ENCODE peak calls at places on chromosomes 3 and 15, in four cellular contexts. S is RWPE1, T is cardiac muscle cell, K is right cardiac atrium. G is an unnamed sample.

GRCh38 chr3:155560594-155560993 is 184.3 kb downstream of the PLCH1 start:
- DNase-seq in T (no peak), S (peak; percentile 52), K (no peak), G (no peak)

GRCh38 chr15:89806565-89807550 is 7.8 kb downstream of the ANPEP start:
- DNase-seq in S (no peak), T (no peak), K (peak; percentile 16), G (no peak)

GRCh38 chr3:61605589-61606175 is 44.3 kb downstream of the PTPRG start:
- DNase-seq in T (no peak), S (no peak), K (no peak), G (no peak)

GRCh38 chr3:15889936-15890335 is 92.2 kb upstream of the ANKRD28 start:
- DNase-seq in K (no peak), T (no peak), S (no peak), G (no peak)

GRCh38 chr15:63587527-63587926 is 9.7 kb upstream of the FBXL22 start:
- DNase-seq in K (no peak), S (no peak), T (no peak), G (no peak)

GRCh38 chr3:185549111-185549510 is 3.3 kb downstream of the LIPH start:
- DNase-seq in K (no peak), T (peak; percentile 98), S (peak; percentile 95), G (no peak)

GRCh38 chr3:135982922-135983581 is 17.5 kb downstream of the PPP2R3A start:
- DNase-seq in K (no peak), S (peak; percentile 72), T (no peak), G (no peak)

GRCh38 chr3:15513810-15514662 is 7.5 kb downstream of the COLQ start:
- DNase-seq in K (no peak), T (no peak), S (no peak), G (no peak)

GRCh38 chr3:176650478-176650877 is 546.8 kb downstream of the TBL1XR1 start:
- DNase-seq in K (no peak), T (peak; percentile 17), S (peak; percentile 8), G (no peak)

GRCh38 chr15:81950841-81951414 is 94.9 kb downstream of the MEX3B start:
- DNase-seq in K (no peak), T (peak; percentile 76), S (no peak), G (no peak)

GRCh38 chr3:72137865-72138861 is 353.2 kb upstream of the PROK2 start:
- DNase-seq in T (no peak), S (no peak), K (peak; percentile 52), G (no peak)

GRCh38 chr3:32780735-32781210 is 37.0 kb upstream of the TRIM71 start:
- DNase-seq in S (peak; percentile 16), K (peak; percentile 69), T (peak; percentile 59), G (peak; percentile 16)

GRCh38 chr3:45034612-45035252 is 8.6 kb downstream of the CLEC3B start:
- DNase-seq in S (no peak), K (peak; percentile 90), T (no peak), G (peak; percentile 77)

GRCh38 chr3:52529376-52530333 is 4.0 kb downstream of the NT5DC2 start:
- DNase-seq in S (no peak), T (peak; percentile 86), K (peak; percentile 83), G (no peak)

GRCh38 chr3:38620236-38620635 is 29.3 kb downstream of the SCN5A start:
- DNase-seq in K (peak; percentile 17), S (no peak), T (no peak), G (no peak)

GRCh38 chr3:54530091-54530490 is 397.8 kb downstream of the LRTM1 start:
- DNase-seq in T (no peak), S (no peak), K (no peak), G (no peak)

GRCh38 chr3:60912142-60912541 is 339.1 kb downstream of the FHIT start:
- DNase-seq in S (no peak), T (no peak), K (no peak), G (no peak)

GRCh38 chr3:57019057-57019456 is 41.4 kb upstream of the SPATA12 start:
- DNase-seq in S (no peak), K (no peak), T (no peak), G (no peak)

GRCh38 chr15:60340207-60340921 is 57.4 kb downstream of the ANXA2 start:
- DNase-seq in T (no peak), K (no peak), S (no peak), G (no peak)

GRCh38 chr3:40043444-40043755 is 234.0 kb downstream of the MYRIP start:
- DNase-seq in K (no peak), T (peak; percentile 70), S (peak; percentile 34), G (no peak)

GRCh38 chr15:39455502-39455991 is 125.3 kb upstream of the THBS1 start:
- DNase-seq in K (no peak), S (peak; percentile 8), T (peak; percentile 72), G (no peak)

GRCh38 chr15:81029416-81030367 is 29.0 kb downstream of the TLNRD1 start:
- DNase-seq in K (no peak), S (peak; percentile 24), T (no peak), G (no peak)

GRCh38 chr15:23002920-23003319 is 22.8 kb upstream of the CYFIP1 start:
- DNase-seq in T (no peak), S (no peak), K (peak; percentile 48), G (no peak)

GRCh38 chr15:81723758-81724157 is 322.1 kb downstream of the MEX3B start:
- DNase-seq in S (no peak), T (no peak), K (no peak), G (no peak)

GRCh38 chr15:69719527-69719926 is 266.9 kb downstream of the RPLP1 start:
- DNase-seq in K (no peak), T (peak; percentile 40), S (no peak), G (no peak)

GRCh38 chr15:57375827-57376694 is at the start of gene CGNL1:
- DNase-seq in T (peak; percentile 62), S (peak; percentile 49), K (peak; percentile 87), G (peak; percentile 59)

GRCh38 chr3:153320585-153321128 is 158.6 kb downstream of the RAP2B start:
- DNase-seq in K (no peak), T (peak; percentile 5), S (no peak), G (no peak)

GRCh38 chr3:22117751-22118346 is 366.8 kb upstream of the ZNF385D start:
- DNase-seq in T (peak; percentile 70), K (no peak), S (peak; percentile 3), G (no peak)

GRCh38 chr15:83449928-83450501 is 2.9 kb downstream of the SH3GL3 start:
- DNase-seq in K (no peak), T (peak; percentile 57), S (no peak), G (no peak)

GRCh38 chr15:67380921-67381320 is 126.3 kb downstream of the IQCH start:
- DNase-seq in T (no peak), K (no peak), S (no peak), G (no peak)

GRCh38 chr15:75648156-75649000 is 666 bp downstream of the SNX33 start:
- DNase-seq in T (peak; percentile 65), S (no peak), K (peak; percentile 84), G (peak; percentile 78)

DNA sequence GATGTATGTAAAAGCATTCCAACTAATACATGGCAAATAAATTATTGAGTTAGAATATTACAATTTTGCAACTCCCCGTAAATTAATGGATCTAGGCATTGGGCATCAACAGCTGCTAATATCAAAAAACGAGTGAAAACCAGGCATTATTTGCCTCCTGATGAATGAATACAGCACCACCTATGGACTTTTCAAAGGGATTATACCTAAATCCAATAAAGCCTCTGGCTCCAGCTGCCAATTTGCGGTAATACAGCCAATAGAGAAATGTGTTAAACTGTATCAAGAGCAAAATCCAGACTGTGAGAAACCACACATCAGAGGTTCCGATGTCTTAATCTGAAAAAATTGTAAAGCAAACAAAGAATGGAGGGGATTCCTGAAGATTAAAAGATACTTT is 16.3 kb upstream of the A4GNT start:
- DNase-seq in S (no peak), T (no peak), K (no peak), G (no peak)
- H3K27ac ChIP-seq in S (no peak overlapping the region), T (no peak overlapping the region), K (no peak overlapping the region), G (no peak overlapping the region)

GRCh38 chr15:71612869-71613268 is 197.5 kb upstream of the NR2E3 start:
- DNase-seq in K (no peak), S (no peak), T (no peak), G (no peak)
- H3K27ac ChIP-seq in K (no peak overlapping the region), S (no peak overlapping the region), T (no peak overlapping the region), G (no peak overlapping the region)

GRCh38 chr15:71139264-71139663 is 24.0 kb downstream of the THSD4 start:
- DNase-seq in K (no peak), T (no peak), S (no peak), G (no peak)
- H3K27ac ChIP-seq in K (peak overlapping the region; percentile 43), T (no peak overlapping the region), S (no peak overlapping the region), G (no peak overlapping the region)

DNA sequence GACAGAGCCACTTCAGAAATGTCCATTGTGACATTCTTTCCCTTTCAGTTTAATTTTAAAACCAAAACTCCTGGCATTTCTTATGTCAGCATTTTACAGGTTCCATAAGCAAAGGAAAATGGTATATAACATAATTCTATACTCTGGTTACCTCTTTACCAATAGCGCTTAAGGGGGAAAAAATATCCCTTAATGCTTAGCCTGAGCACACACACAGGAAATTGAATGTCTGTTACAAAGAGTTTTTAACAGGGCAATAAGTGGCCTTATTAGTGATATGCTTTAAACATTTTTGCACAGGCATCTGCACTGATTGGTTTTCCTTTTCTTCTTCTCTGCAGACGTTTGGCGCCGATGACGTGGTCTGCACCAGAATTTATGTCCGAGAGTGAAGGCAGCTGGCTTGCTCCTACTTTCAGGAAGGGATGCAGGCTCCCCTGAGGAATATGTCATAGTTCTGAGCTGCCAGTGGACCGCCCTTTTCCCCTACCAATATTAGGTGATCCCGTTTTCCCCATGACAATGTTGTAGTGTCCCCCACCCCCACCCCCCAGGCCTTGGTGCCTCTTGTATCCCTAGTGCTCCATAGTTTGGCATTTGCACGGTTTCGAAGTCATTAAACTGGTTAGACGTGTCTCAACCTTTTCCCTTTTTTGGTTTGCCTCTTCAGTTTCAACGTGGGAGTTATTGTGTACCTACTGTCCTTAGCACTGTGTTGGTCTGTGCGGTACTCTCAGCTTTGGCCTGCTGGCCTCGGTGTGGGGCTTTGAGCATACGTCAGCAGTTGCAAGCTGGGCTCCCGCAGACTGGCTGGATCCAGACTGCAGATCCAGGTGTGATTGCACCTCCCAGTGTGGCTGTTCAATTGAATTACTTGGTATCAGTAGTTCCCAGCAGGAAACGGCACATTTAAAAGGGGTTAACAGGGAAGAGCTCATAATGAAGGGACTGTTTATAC is 7.7 kb downstream of the CRABP1 start:
- DNase-seq in K (no peak), S (no peak), T (peak; percentile 27), G (no peak)
- H3K27ac ChIP-seq in K (no peak overlapping the region), S (no peak overlapping the region), T (no peak overlapping the region), G (no peak overlapping the region)

GRCh38 chr15:37014137-37014536 is 86.2 kb downstream of the MEIS2 start:
- DNase-seq in T (peak; percentile 78), S (no peak), K (no peak), G (no peak)

GRCh38 chr15:37015025-37015424 is 85.3 kb downstream of the MEIS2 start:
- DNase-seq in K (peak; percentile 56), T (peak; percentile 74), S (peak; percentile 63), G (no peak)

GRCh38 chr15:37014566-37014965 is 85.8 kb downstream of the MEIS2 start:
- DNase-seq in T (no peak), S (no peak), K (no peak), G (no peak)

GRCh38 chr15:37016287-37016686 is 84.1 kb downstream of the MEIS2 start:
- DNase-seq in K (no peak), T (peak; percentile 82), S (no peak), G (no peak)

DNA sequence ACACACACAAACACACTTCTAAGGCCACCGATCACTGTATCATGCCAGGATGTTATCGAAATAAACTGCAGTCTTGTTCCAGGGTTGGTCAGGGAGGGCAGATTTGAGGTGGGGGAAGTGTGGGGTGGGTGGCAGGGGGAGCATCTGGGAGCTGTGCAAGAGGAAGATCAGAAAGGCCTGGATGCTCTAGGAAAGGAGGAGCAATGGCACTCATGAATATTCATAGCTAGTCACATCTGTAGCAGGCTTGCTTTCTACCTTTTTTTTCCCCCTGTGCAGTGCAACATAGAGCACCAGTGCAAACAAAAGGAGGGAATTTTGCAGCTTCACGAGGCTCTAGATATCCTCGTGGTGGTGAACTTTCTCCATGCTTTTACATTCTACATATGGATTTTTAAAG is 84.9 kb downstream of the MEIS2 start:
- DNase-seq in K (no peak), S (no peak), T (no peak), G (no peak)
- H3K27ac ChIP-seq in K (peak overlapping the region; percentile 53), S (no peak overlapping the region), T (peak overlapping the region; percentile 76), G (no peak overlapping the region)

G was measured in psoas muscle.